ENCODE peak calls at places on chromosome 10, in eight cellular contexts. V is PC-9, G is psoas muscle, I is cardiac muscle cell, P is upper lobe of right lung, Z is PC-3, R is RWPE1, T is pancreas. K is an unnamed sample.

GRCh38 chr10:59829601-59830000 is 76.3 kb upstream of the MRLN start:
- DNase-seq in V (no peak), G (no peak), I (no peak), P (no peak), Z (no peak), R (no peak), T (no peak), K (no peak)

GRCh38 chr10:43461950-43462349 is 25.0 kb downstream of the ZNF487 start:
- DNase-seq in V (peak), G (no peak), I (peak), P (no peak), Z (peak), R (peak), T (no peak), K (no peak)

GRCh38 chr10:32190890-32191491 is 134.8 kb upstream of the KIF5B start:
- DNase-seq in V (no peak), G (no peak), I (peak), P (no peak), Z (peak), R (peak), T (no peak), K (no peak)

GRCh38 chr10:87054373-87055295 is 34.5 kb downstream of the FAM25A start:
- DNase-seq in V (no peak), G (no peak), I (no peak), P (no peak), Z (no peak), R (no peak), T (no peak), K (no peak)

GRCh38 chr10:45008524-45009161 is 7.9 kb downstream of the ZNF22 start:
- DNase-seq in V (peak), G (no peak), I (peak), P (no peak), Z (peak), R (peak), T (peak), K (no peak)

GRCh38 chr10:22230331-22230833 is 12.6 kb upstream of the EBLN1 start:
- DNase-seq in V (no peak), G (no peak), I (peak), P (no peak), Z (peak), R (peak), T (no peak), K (no peak)

GRCh38 chr10:60820093-60820769 is 42.0 kb downstream of the CDK1 start:
- DNase-seq in V (no peak), G (no peak), I (peak), P (no peak), Z (peak), R (no peak), T (no peak), K (no peak)

GRCh38 chr10:125011171-125011925 is 69.4 kb downstream of the ZRANB1 start:
- DNase-seq in V (no peak), G (no peak), I (no peak), P (no peak), Z (peak), R (peak), T (no peak), K (peak)

GRCh38 chr10:112435013-112435619 is 11.6 kb downstream of the ZDHHC6 start:
- DNase-seq in V (peak), G (no peak), I (no peak), P (no peak), Z (peak), R (peak), T (no peak), K (no peak)

GRCh38 chr10:8061274-8062211 is 7.1 kb downstream of the GATA3 start:
- DNase-seq in V (no peak), G (no peak), I (peak), P (no peak), Z (no peak), R (no peak), T (no peak), K (no peak)

GRCh38 chr10:118763202-118763988 is 8.6 kb upstream of the CACUL1 start:
- DNase-seq in V (peak), G (no peak), I (no peak), P (no peak), Z (no peak), R (no peak), T (no peak), K (no peak)

GRCh38 chr10:23200586-23200985 is 8.5 kb downstream of the PTF1A start:
- DNase-seq in V (no peak), G (no peak), I (no peak), P (no peak), Z (no peak), R (no peak), T (no peak), K (no peak)

GRCh38 chr10:33365871-33366411 is 31.5 kb upstream of the NRP1 start:
- DNase-seq in V (peak), G (no peak), I (no peak), P (no peak), Z (peak), R (peak), T (no peak), K (no peak)

GRCh38 chr10:98748298-98748697 is 301.6 kb upstream of the HPS1 start:
- DNase-seq in V (no peak), G (no peak), I (peak), P (no peak), Z (peak), R (peak), T (no peak), K (no peak)

GRCh38 chr10:12712284-12712983 is 289.1 kb downstream of the CCDC3 start:
- DNase-seq in V (no peak), G (no peak), I (no peak), P (no peak), Z (no peak), R (no peak), T (no peak), K (no peak)

GRCh38 chr10:70053212-70053895 is 708 bp downstream of the MACROH2A2 start:
- DNase-seq in V (no peak), G (peak), I (peak), P (peak), Z (peak), R (peak), T (peak), K (peak)

GRCh38 chr10:129774082-129774735 is 189.9 kb downstream of the EBF3 start:
- DNase-seq in V (no peak), G (no peak), I (no peak), P (peak), Z (no peak), R (no peak), T (no peak), K (no peak)

GRCh38 chr10:18402766-18403346 is 248.5 kb downstream of the NSUN6 start:
- DNase-seq in V (no peak), G (no peak), I (no peak), P (no peak), Z (no peak), R (no peak), T (no peak), K (no peak)

GRCh38 chr10:86316990-86317389 is 49.6 kb downstream of the GRID1 start:
- DNase-seq in V (no peak), G (no peak), I (no peak), P (peak), Z (no peak), R (no peak), T (no peak), K (no peak)

GRCh38 chr10:103776878-103777591 is 78.3 kb downstream of the SH3PXD2A start:
- DNase-seq in V (no peak), G (peak), I (no peak), P (no peak), Z (no peak), R (no peak), T (no peak), K (peak)

GRCh38 chr10:14570800-14571199 is 203.9 kb downstream of the FAM107B start:
- DNase-seq in V (no peak), G (no peak), I (no peak), P (no peak), Z (no peak), R (no peak), T (no peak), K (no peak)

GRCh38 chr10:99709480-99710229 is 22.3 kb downstream of the COX15 start:
- DNase-seq in V (no peak), G (no peak), I (peak), P (no peak), Z (no peak), R (no peak), T (no peak), K (no peak)

GRCh38 chr10:32068569-32068968 is 12.3 kb upstream of the KIF5B start:
- DNase-seq in V (no peak), G (no peak), I (no peak), P (no peak), Z (no peak), R (no peak), T (no peak), K (peak)

GRCh38 chr10:47098964-47099363 is 187.7 kb downstream of the PTPN20 start:
- DNase-seq in V (no peak), G (no peak), I (no peak), P (no peak), Z (no peak), R (no peak), T (no peak), K (no peak)

GRCh38 chr10:70232155-70232858 is 922 bp downstream of the PPA1 start:
- DNase-seq in V (peak), G (peak), I (peak), P (peak), Z (peak), R (peak), T (peak), K (peak)

GRCh38 chr10:128268015-128268722 is 141.9 kb upstream of the MKI67 start:
- DNase-seq in V (no peak), G (no peak), I (peak), P (no peak), Z (peak), R (peak), T (no peak), K (peak)

GRCh38 chr10:128263891-128264688 is 137.9 kb upstream of the MKI67 start:
- DNase-seq in V (no peak), G (peak), I (peak), P (peak), Z (peak), R (peak), T (peak), K (peak)

GRCh38 chr10:128265596-128265995 is 139.4 kb upstream of the MKI67 start:
- DNase-seq in V (no peak), G (no peak), I (no peak), P (no peak), Z (no peak), R (no peak), T (no peak), K (no peak)

GRCh38 chr10:128267581-128267980 is 141.4 kb upstream of the MKI67 start:
- DNase-seq in V (no peak), G (no peak), I (no peak), P (no peak), Z (no peak), R (no peak), T (no peak), K (no peak)
- H3K27ac ChIP-seq in V (no peak), G (no peak), I (no peak), P (no peak), Z (no peak), R (no peak), T (no peak), K (no peak)

GRCh38 chr10:132698761-132699391 is 87.1 kb downstream of the NKX6-2 start:
- DNase-seq in V (no peak), G (no peak), I (no peak), P (peak), Z (no peak), R (no peak), T (no peak), K (no peak)

GRCh38 chr10:132696728-132697567 is 89.0 kb downstream of the NKX6-2 start:
- DNase-seq in V (no peak), G (no peak), I (no peak), P (peak), Z (no peak), R (no peak), T (no peak), K (peak)

GRCh38 chr10:132696204-132696603 is 89.7 kb downstream of the NKX6-2 start:
- DNase-seq in V (no peak), G (no peak), I (no peak), P (peak), Z (no peak), R (no peak), T (no peak), K (no peak)

GRCh38 chr10:132698211-132698751 is 87.7 kb downstream of the NKX6-2 start:
- DNase-seq in V (no peak), G (no peak), I (no peak), P (peak), Z (no peak), R (no peak), T (no peak), K (peak)

GRCh38 chr10:132697568-132698200 is 88.3 kb downstream of the NKX6-2 start:
- DNase-seq in V (no peak), G (no peak), I (no peak), P (peak), Z (no peak), R (no peak), T (no peak), K (peak)
- H3K27ac ChIP-seq in V (no peak), G (no peak), I (no peak), P (no peak), Z (no peak), R (no peak), T (no peak), K (no peak)

GRCh38 chr10:102752266-102752930 is 8.7 kb downstream of the WBP1L start:
- DNase-seq in V (no peak), G (no peak), I (no peak), P (no peak), Z (no peak), R (no peak), T (no peak), K (no peak)
- H3K27ac ChIP-seq in V (no peak), G (peak), I (peak), P (peak), Z (no peak), R (peak), T (no peak), K (peak)

GRCh38 chr10:93478873-93479272 is 3.3 kb downstream of the MYOF start:
- DNase-seq in V (no peak), G (no peak), I (no peak), P (no peak), Z (no peak), R (no peak), T (no peak), K (no peak)
- H3K27ac ChIP-seq in V (peak), G (no peak), I (no peak), P (no peak), Z (peak), R (peak), T (no peak), K (no peak)

GRCh38 chr10:11150876-11151275 is 133.2 kb downstream of the CELF2 start:
- DNase-seq in V (no peak), G (no peak), I (no peak), P (no peak), Z (no peak), R (no peak), T (no peak), K (no peak)
- H3K27ac ChIP-seq in V (no peak), G (no peak), I (no peak), P (peak), Z (no peak), R (no peak), T (no peak), K (no peak)

GRCh38 chr10:113646337-113647201 is 17.3 kb downstream of the NRAP start:
- DNase-seq in V (no peak), G (no peak), I (no peak), P (no peak), Z (no peak), R (no peak), T (no peak), K (peak)
- H3K27ac ChIP-seq in V (no peak), G (peak), I (no peak), P (no peak), Z (no peak), R (no peak), T (no peak), K (peak)

GRCh38 chr10:95416270-95416669 is 125.5 kb upstream of the PDLIM1 start:
- DNase-seq in V (no peak), G (no peak), I (no peak), P (no peak), Z (no peak), R (no peak), T (no peak), K (no peak)
- H3K27ac ChIP-seq in V (no peak), G (peak), I (no peak), P (no peak), Z (no peak), R (no peak), T (no peak), K (peak)

DNA sequence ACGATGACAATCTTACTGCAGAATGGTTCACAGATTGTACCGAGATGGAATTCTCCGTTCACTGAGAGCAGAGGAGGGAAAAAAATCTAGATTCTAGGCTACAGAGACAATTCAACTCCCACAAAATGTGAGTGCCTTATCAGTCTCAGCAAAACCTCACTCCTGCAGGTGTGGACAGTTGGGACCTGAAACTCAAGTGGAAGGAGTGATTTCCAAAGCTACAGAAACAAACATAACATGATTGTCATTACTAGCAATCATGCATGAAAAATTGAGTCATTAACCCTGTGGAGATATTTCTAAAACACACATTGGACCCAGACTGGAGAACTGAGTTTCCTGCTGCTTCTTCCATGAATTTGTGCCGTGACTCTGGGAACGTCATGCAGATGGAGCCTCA is 70.3 kb downstream of the CALML3 start:
- DNase-seq in V (peak), G (no peak), I (no peak), P (no peak), Z (peak), R (no peak), T (no peak), K (no peak)
- H3K27ac ChIP-seq in V (peak), G (no peak), I (no peak), P (no peak), Z (peak), R (peak), T (no peak), K (no peak)